ENCODE peak calls at places on chromosomes 12 and 14, in four cellular contexts. D is left lung, F is hepatocyte, O is fibroblast of lung. T is an unnamed sample.

GRCh38 chr12:98743362-98743953 is 98.4 kb downstream of the APAF1 start:
- DNase-seq in F (no peak), D (no peak), O (no peak), T (no peak)

GRCh38 chr14:82710257-82710841 is 1176.7 kb upstream of the SEL1L start:
- DNase-seq in D (no peak), F (peak; percentile 81), O (peak; percentile 12), T (no peak)

GRCh38 chr14:90871605-90872233 is 55.5 kb upstream of the TTC7B start:
- DNase-seq in D (no peak), F (no peak), O (peak; percentile 82), T (no peak)

GRCh38 chr14:20194101-20194500 is 3.4 kb downstream of the OR11G2 start:
- DNase-seq in D (no peak), O (no peak), F (no peak), T (no peak)

GRCh38 chr14:93957333-93957710 is 19.0 kb downstream of the ASB2 start:
- DNase-seq in O (no peak), D (no peak), F (no peak), T (no peak)

GRCh38 chr14:95163666-95164065 is 6.3 kb upstream of the DICER1 start:
- DNase-seq in O (no peak), D (no peak), F (no peak), T (no peak)

GRCh38 chr12:54593716-54594115 is 5.3 kb upstream of the PPP1R1A start:
- DNase-seq in D (no peak), O (no peak), F (no peak), T (no peak)

GRCh38 chr14:100115236-100115635 is 44.2 kb downstream of the DEGS2 start:
- DNase-seq in D (no peak), F (no peak), O (no peak), T (no peak)

GRCh38 chr14:72480465-72481243 is 413.2 kb downstream of the DPF3 start:
- DNase-seq in D (no peak), O (no peak), F (peak; percentile 11), T (no peak)

GRCh38 chr14:80211143-80212024 is at the start of gene DIO2:
- DNase-seq in O (peak; percentile 79), D (peak; percentile 64), F (peak; percentile 11), T (no peak)

GRCh38 chr12:75488553-75488952 is 8.0 kb downstream of the GLIPR1 start:
- DNase-seq in D (no peak), F (peak; percentile 34), O (peak; percentile 45), T (no peak)

GRCh38 chr12:41277019-41277770 is 89.1 kb downstream of the PDZRN4 start:
- DNase-seq in O (peak; percentile 39), F (peak; percentile 56), D (no peak), T (no peak)

GRCh38 chr12:30567082-30567481 is 128.6 kb downstream of the IPO8 start:
- DNase-seq in O (no peak), F (no peak), D (no peak), T (no peak)

GRCh38 chr12:96219700-96220206 is 25.6 kb downstream of the ELK3 start:
- DNase-seq in O (peak; percentile 99), D (peak; percentile 90), F (peak; percentile 80), T (peak; percentile 97)

GRCh38 chr12:53652366-53652765 is 23.5 kb downstream of the ATP5MC2 start:
- DNase-seq in D (no peak), F (no peak), O (peak; percentile 85), T (no peak)

GRCh38 chr14:94640721-94641631 is 28.8 kb downstream of the SERPINA3 start:
- DNase-seq in D (no peak), O (no peak), F (peak; percentile 23), T (no peak)

GRCh38 chr12:77325505-77325904 is 260.1 kb upstream of the E2F7 start:
- DNase-seq in O (no peak), D (peak; percentile 82), F (peak; percentile 14), T (no peak)

GRCh38 chr12:95634622-95635621 is 83.6 kb upstream of the USP44 start:
- DNase-seq in F (peak; percentile 47), O (peak; percentile 67), D (no peak), T (no peak)

GRCh38 chr12:31323466-31324115 is 2.4 kb downstream of the SINHCAF start:
- DNase-seq in F (no peak), O (no peak), D (peak; percentile 88), T (peak; percentile 53)

GRCh38 chr12:121925361-121925725 is 7.0 kb downstream of the CFAP251 start:
- DNase-seq in F (no peak), O (peak; percentile 86), D (no peak), T (no peak)

GRCh38 chr12:120586216-120586615 is 5.0 kb upstream of the POP5 start:
- DNase-seq in D (no peak), F (no peak), O (no peak), T (no peak)

GRCh38 chr12:105916698-105917059 is 222.1 kb downstream of the NUAK1 start:
- DNase-seq in O (peak; percentile 59), F (no peak), D (no peak), T (no peak)

GRCh38 chr12:77940566-77940965 is 109.9 kb downstream of the NAV3 start:
- DNase-seq in O (peak; percentile 51), D (no peak), F (no peak), T (no peak)

GRCh38 chr12:1465990-1466389 is 128.4 kb downstream of the FBXL14 start:
- DNase-seq in O (no peak), F (no peak), D (no peak), T (no peak)

GRCh38 chr14:81589381-81590065 is 55.9 kb upstream of the SEL1L start:
- DNase-seq in F (no peak), D (no peak), O (no peak), T (no peak)

GRCh38 chr12:130993759-130994670 is 40.3 kb downstream of the ADGRD1 start:
- DNase-seq in D (no peak), O (no peak), F (no peak), T (no peak)

GRCh38 chr12:45989857-45990467 is 412 bp downstream of the SCAF11 start:
- DNase-seq in F (peak; percentile 76), D (peak; percentile 91), O (peak; percentile 64), T (peak; percentile 61)
- H3K4me3 ChIP-seq in F (peak overlapping the region; percentile 70), D (peak overlapping the region; percentile 64), O (peak overlapping the region; percentile 83), T (peak overlapping the region; percentile 81)

GRCh38 chr12:132443091-132443490 is 46.9 kb upstream of the FBRSL1 start:
- DNase-seq in F (no peak), O (no peak), D (peak; percentile 62), T (no peak)
- H3K27ac ChIP-seq in F (no peak overlapping the region), O (no peak overlapping the region), D (no peak overlapping the region), T (no peak overlapping the region)

GRCh38 chr14:89486961-89487360 is 69.9 kb upstream of the FOXN3 start:
- DNase-seq in F (no peak), D (no peak), O (no peak), T (no peak)
- H3K4me1 ChIP-seq in F (no peaks in the 10 kb centered on the region), D (peaks cover 41% of the 10 kb centered on the region), O (no peaks in the 10 kb centered on the region), T (no peaks in the 10 kb centered on the region)

GRCh38 chr14:77322209-77322902 is 1.5 kb downstream of the GSTZ1 start:
- DNase-seq in O (no peak), D (no peak), F (no peak), T (no peak)
- H3K4me3 ChIP-seq in O (peak overlapping the region; percentile 61), D (peak overlapping the region; percentile 97), F (peak overlapping the region; percentile 56), T (peak overlapping the region; percentile 85)

DNA sequence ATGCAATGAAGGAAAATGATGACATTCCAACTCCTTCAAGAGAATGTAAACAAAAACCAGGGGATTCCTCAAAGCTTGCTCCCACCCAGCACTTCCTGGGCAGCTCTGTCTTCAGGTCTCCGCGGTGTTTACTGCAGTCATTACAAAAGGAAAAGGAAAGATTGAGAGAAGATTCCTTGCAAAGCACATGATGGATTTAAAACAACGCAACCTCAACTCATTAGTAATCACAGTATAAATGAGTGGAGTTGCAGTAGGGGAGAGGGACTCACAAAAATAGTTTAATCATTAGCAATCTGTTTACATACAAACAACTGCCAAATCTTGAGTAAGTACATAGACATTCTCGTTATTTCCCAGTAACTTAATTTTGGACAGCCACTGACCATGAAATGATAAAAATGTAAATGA is 49.7 kb upstream of the OVCH1 start:
- DNase-seq in F (no peak), D (no peak), O (peak; percentile 89), T (peak; percentile 50)
- H3K27ac ChIP-seq in F (no peak overlapping the region), D (peak overlapping the region; percentile 7), O (peak overlapping the region; percentile 44), T (no peak overlapping the region)

GRCh38 chr14:52369305-52369781 is 55.2 kb downstream of the PTGER2 start:
- DNase-seq in F (no peak), O (peak; percentile 94), D (no peak), T (no peak)
- H3K4me1 ChIP-seq in F (no peaks in the 10 kb centered on the region), O (peaks cover 3% of the 10 kb centered on the region), D (peaks cover 2% of the 10 kb centered on the region), T (peaks cover 22% of the 10 kb centered on the region)

GRCh38 chr12:52519826-52520662 is at the start of gene KRT5:
- DNase-seq in D (no peak), F (no peak), O (no peak), T (no peak)

GRCh38 chr12:52517888-52518287 is 2.3 kb downstream of the KRT5 start:
- DNase-seq in F (no peak), O (no peak), D (no peak), T (no peak)

GRCh38 chr12:52521175-52521574 is 981 bp upstream of the KRT5 start:
- DNase-seq in D (no peak), F (peak; percentile 79), O (peak; percentile 74), T (no peak)

GRCh38 chr12:52517005-52517835 is 3.0 kb downstream of the KRT5 start:
- DNase-seq in F (no peak), D (no peak), O (no peak), T (peak; percentile 13)

GRCh38 chr12:52518574-52519469 is 1.4 kb downstream of the KRT5 start:
- DNase-seq in O (no peak), D (no peak), F (no peak), T (no peak)
- H3K4me3 ChIP-seq in O (no peak overlapping the region), D (no peak overlapping the region), F (no peak overlapping the region), T (no peak overlapping the region)

GRCh38 chr12:64678248-64678647 is 68.0 kb downstream of the RASSF3 start:
- DNase-seq in F (no peak), O (no peak), D (no peak), T (no peak)
- H3K27ac ChIP-seq in F (no peak overlapping the region), O (no peak overlapping the region), D (peak overlapping the region; percentile 69), T (no peak overlapping the region)

T was measured in SJSA1.